ENCODE peak calls at places on chromosomes 3 and 15, in eight cellular contexts. One of them, this sample, is unnamed.
A peak's percentile ranks its signal among the peaks of the same experiment; 100 is the strongest.

GRCh38 chr3:149010504-149010951 is 19.2 kb downstream of the GYG1 start:
- DNase-seq in coronary artery: no peak
- DNase-seq in right atrium auricular region: no peak
- DNase-seq in transverse colon: no peak
- DNase-seq in RWPE1: no peak
- DNase-seq in lower lobe of right lung: no peak
- DNase-seq in lung: no peak
- DNase-seq in tibial nerve: no peak
- DNase-seq in this sample: no peak

GRCh38 chr3:27752926-27753325 is 30.8 kb upstream of the EOMES start:
- DNase-seq in coronary artery: no peak
- DNase-seq in right atrium auricular region: no peak
- DNase-seq in transverse colon: no peak
- DNase-seq in RWPE1: no peak
- DNase-seq in lower lobe of right lung: no peak
- DNase-seq in lung: no peak
- DNase-seq in tibial nerve: no peak
- DNase-seq in this sample: no peak

GRCh38 chr3:61928776-61929175 is 367.4 kb downstream of the PTPRG start:
- DNase-seq in coronary artery: no peak
- DNase-seq in right atrium auricular region: no peak
- DNase-seq in transverse colon: no peak
- DNase-seq in RWPE1: no peak
- DNase-seq in lower lobe of right lung: no peak
- DNase-seq in lung: no peak
- DNase-seq in tibial nerve: no peak
- DNase-seq in this sample: no peak

GRCh38 chr3:65412591-65412990 is 626.1 kb downstream of the MAGI1 start:
- DNase-seq in coronary artery: no peak
- DNase-seq in right atrium auricular region: no peak
- DNase-seq in transverse colon: peak; percentile 87
- DNase-seq in RWPE1: no peak
- DNase-seq in lower lobe of right lung: no peak
- DNase-seq in lung: no peak
- DNase-seq in tibial nerve: peak; percentile 18
- DNase-seq in this sample: peak; percentile 79

GRCh38 chr3:18423401-18424212 is 1.5 kb downstream of the SATB1 start:
- DNase-seq in coronary artery: no peak
- DNase-seq in right atrium auricular region: peak; percentile 73
- DNase-seq in transverse colon: peak; percentile 61
- DNase-seq in RWPE1: no peak
- DNase-seq in lower lobe of right lung: peak; percentile 53
- DNase-seq in lung: no peak
- DNase-seq in tibial nerve: peak; percentile 66
- DNase-seq in this sample: no peak

GRCh38 chr15:100893261-100893963 is 13.8 kb downstream of the ALDH1A3 start:
- DNase-seq in coronary artery: no peak
- DNase-seq in right atrium auricular region: no peak
- DNase-seq in transverse colon: no peak
- DNase-seq in RWPE1: no peak
- DNase-seq in lower lobe of right lung: no peak
- DNase-seq in lung: no peak
- DNase-seq in tibial nerve: no peak
- DNase-seq in this sample: no peak

GRCh38 chr15:95182081-95182480 is 950.7 kb downstream of the MCTP2 start:
- DNase-seq in coronary artery: no peak
- DNase-seq in right atrium auricular region: no peak
- DNase-seq in transverse colon: no peak
- DNase-seq in RWPE1: no peak
- DNase-seq in lower lobe of right lung: no peak
- DNase-seq in lung: no peak
- DNase-seq in tibial nerve: no peak
- DNase-seq in this sample: no peak

GRCh38 chr3:184259878-184260570 is 1.3 kb downstream of the CAMK2N2 start:
- DNase-seq in coronary artery: no peak
- DNase-seq in right atrium auricular region: no peak
- DNase-seq in transverse colon: peak; percentile 19
- DNase-seq in RWPE1: peak; percentile 57
- DNase-seq in lower lobe of right lung: no peak
- DNase-seq in lung: no peak
- DNase-seq in tibial nerve: no peak
- DNase-seq in this sample: peak; percentile 53

GRCh38 chr3:23797490-23797889 is 8.3 kb upstream of the UBE2E1 start:
- DNase-seq in coronary artery: no peak
- DNase-seq in right atrium auricular region: no peak
- DNase-seq in transverse colon: no peak
- DNase-seq in RWPE1: no peak
- DNase-seq in lower lobe of right lung: no peak
- DNase-seq in lung: no peak
- DNase-seq in tibial nerve: no peak
- DNase-seq in this sample: no peak

GRCh38 chr3:14428087-14429067 is 26.0 kb downstream of the SLC6A6 start:
- DNase-seq in coronary artery: no peak
- DNase-seq in right atrium auricular region: no peak
- DNase-seq in transverse colon: no peak
- DNase-seq in RWPE1: no peak
- DNase-seq in lower lobe of right lung: no peak
- DNase-seq in lung: no peak
- DNase-seq in tibial nerve: no peak
- DNase-seq in this sample: no peak

GRCh38 chr3:11391930-11392688 is 119.9 kb downstream of the ATG7 start:
- DNase-seq in coronary artery: no peak
- DNase-seq in right atrium auricular region: no peak
- DNase-seq in transverse colon: no peak
- DNase-seq in RWPE1: peak; percentile 24
- DNase-seq in lower lobe of right lung: no peak
- DNase-seq in lung: no peak
- DNase-seq in tibial nerve: no peak
- DNase-seq in this sample: no peak

GRCh38 chr15:28098360-28098765 is 752 bp downstream of the OCA2 start:
- DNase-seq in coronary artery: no peak
- DNase-seq in right atrium auricular region: peak; percentile 55
- DNase-seq in transverse colon: no peak
- DNase-seq in RWPE1: no peak
- DNase-seq in lower lobe of right lung: no peak
- DNase-seq in lung: no peak
- DNase-seq in tibial nerve: no peak
- DNase-seq in this sample: peak; percentile 8

GRCh38 chr3:50297384-50297775 is 1.8 kb downstream of the HYAL3 start:
- DNase-seq in coronary artery: no peak
- DNase-seq in right atrium auricular region: no peak
- DNase-seq in transverse colon: no peak
- DNase-seq in RWPE1: no peak
- DNase-seq in lower lobe of right lung: no peak
- DNase-seq in lung: no peak
- DNase-seq in tibial nerve: no peak
- DNase-seq in this sample: peak; percentile 53

GRCh38 chr15:25171111-25171811 is 216.5 kb downstream of the SNRPN start:
- DNase-seq in coronary artery: peak; percentile 61
- DNase-seq in right atrium auricular region: peak; percentile 21
- DNase-seq in transverse colon: no peak
- DNase-seq in RWPE1: no peak
- DNase-seq in lower lobe of right lung: peak; percentile 36
- DNase-seq in lung: no peak
- DNase-seq in tibial nerve: no peak
- DNase-seq in this sample: peak; percentile 27

GRCh38 chr3:191412764-191413163 is 48.2 kb upstream of the PYDC2 start:
- DNase-seq in coronary artery: no peak
- DNase-seq in right atrium auricular region: no peak
- DNase-seq in transverse colon: no peak
- DNase-seq in RWPE1: peak; percentile 45
- DNase-seq in lower lobe of right lung: no peak
- DNase-seq in lung: no peak
- DNase-seq in tibial nerve: no peak
- DNase-seq in this sample: no peak

GRCh38 chr3:39202094-39202493 is 9.7 kb upstream of the XIRP1 start:
- DNase-seq in coronary artery: no peak
- DNase-seq in right atrium auricular region: no peak
- DNase-seq in transverse colon: no peak
- DNase-seq in RWPE1: no peak
- DNase-seq in lower lobe of right lung: no peak
- DNase-seq in lung: no peak
- DNase-seq in tibial nerve: no peak
- DNase-seq in this sample: no peak

GRCh38 chr3:99699841-99700240 is 61.4 kb downstream of the COL8A1 start:
- DNase-seq in coronary artery: no peak
- DNase-seq in right atrium auricular region: no peak
- DNase-seq in transverse colon: no peak
- DNase-seq in RWPE1: no peak
- DNase-seq in lower lobe of right lung: no peak
- DNase-seq in lung: no peak
- DNase-seq in tibial nerve: no peak
- DNase-seq in this sample: no peak

GRCh38 chr3:113531826-113532697 is at the start of gene SIDT1:
- DNase-seq in coronary artery: no peak
- DNase-seq in right atrium auricular region: no peak
- DNase-seq in transverse colon: peak; percentile 77
- DNase-seq in RWPE1: no peak
- DNase-seq in lower lobe of right lung: peak; percentile 54
- DNase-seq in lung: peak; percentile 48
- DNase-seq in tibial nerve: no peak
- DNase-seq in this sample: peak; percentile 75

GRCh38 chr3:101509811-101510210 is 3.2 kb downstream of the SENP7 start:
- DNase-seq in coronary artery: no peak
- DNase-seq in right atrium auricular region: no peak
- DNase-seq in transverse colon: no peak
- DNase-seq in RWPE1: peak; percentile 44
- DNase-seq in lower lobe of right lung: no peak
- DNase-seq in lung: no peak
- DNase-seq in tibial nerve: no peak
- DNase-seq in this sample: no peak

GRCh38 chr3:196632033-196632751 is 7.3 kb upstream of the NRROS start:
- DNase-seq in coronary artery: no peak
- DNase-seq in right atrium auricular region: peak; percentile 74
- DNase-seq in transverse colon: peak; percentile 87
- DNase-seq in RWPE1: peak; percentile 82
- DNase-seq in lower lobe of right lung: peak; percentile 94
- DNase-seq in lung: peak; percentile 86
- DNase-seq in tibial nerve: peak; percentile 70
- DNase-seq in this sample: peak; percentile 95

GRCh38 chr3:61877359-61877770 is 316.0 kb downstream of the PTPRG start:
- DNase-seq in coronary artery: no peak
- DNase-seq in right atrium auricular region: no peak
- DNase-seq in transverse colon: no peak
- DNase-seq in RWPE1: no peak
- DNase-seq in lower lobe of right lung: no peak
- DNase-seq in lung: no peak
- DNase-seq in tibial nerve: no peak
- DNase-seq in this sample: no peak

GRCh38 chr3:186529204-186529999 is 14.8 kb downstream of the CRYGS start:
- DNase-seq in coronary artery: no peak
- DNase-seq in right atrium auricular region: no peak
- DNase-seq in transverse colon: no peak
- DNase-seq in RWPE1: no peak
- DNase-seq in lower lobe of right lung: no peak
- DNase-seq in lung: no peak
- DNase-seq in tibial nerve: no peak
- DNase-seq in this sample: peak; percentile 68

GRCh38 chr3:157336252-157337009 is 100.2 kb upstream of the PTX3 start:
- DNase-seq in coronary artery: no peak
- DNase-seq in right atrium auricular region: no peak
- DNase-seq in transverse colon: no peak
- DNase-seq in RWPE1: no peak
- DNase-seq in lower lobe of right lung: no peak
- DNase-seq in lung: no peak
- DNase-seq in tibial nerve: no peak
- DNase-seq in this sample: no peak

GRCh38 chr3:113698891-113699465 is 2.5 kb upstream of the USF3 start:
- DNase-seq in coronary artery: no peak
- DNase-seq in right atrium auricular region: no peak
- DNase-seq in transverse colon: peak; percentile 60
- DNase-seq in RWPE1: peak; percentile 11
- DNase-seq in lower lobe of right lung: peak; percentile 45
- DNase-seq in lung: no peak
- DNase-seq in tibial nerve: no peak
- DNase-seq in this sample: no peak

GRCh38 chr15:80550219-80550909 is 144.7 kb upstream of the ABHD17C start:
- DNase-seq in coronary artery: no peak
- DNase-seq in right atrium auricular region: no peak
- DNase-seq in transverse colon: no peak
- DNase-seq in RWPE1: peak; percentile 35
- DNase-seq in lower lobe of right lung: no peak
- DNase-seq in lung: no peak
- DNase-seq in tibial nerve: no peak
- DNase-seq in this sample: no peak

GRCh38 chr3:58557496-58557895 is 19.7 kb downstream of the FAM107A start:
- DNase-seq in coronary artery: no peak
- DNase-seq in right atrium auricular region: no peak
- DNase-seq in transverse colon: no peak
- DNase-seq in RWPE1: no peak
- DNase-seq in lower lobe of right lung: no peak
- DNase-seq in lung: no peak
- DNase-seq in tibial nerve: no peak
- DNase-seq in this sample: no peak
- H3K27ac ChIP-seq in coronary artery: no peak overlapping the region
- H3K27ac ChIP-seq in right atrium auricular region: no peak overlapping the region
- H3K27ac ChIP-seq in transverse colon: no peak overlapping the region
- H3K27ac ChIP-seq in RWPE1: no peak overlapping the region
- H3K27ac ChIP-seq in lower lobe of right lung: no peak overlapping the region
- H3K27ac ChIP-seq in lung: no peak overlapping the region
- H3K27ac ChIP-seq in tibial nerve: peak overlapping the region; percentile 50
- H3K27ac ChIP-seq in this sample: no peak overlapping the region

GRCh38 chr3:35760147-35760546 is 120.8 kb downstream of the ARPP21 start:
- DNase-seq in coronary artery: no peak
- DNase-seq in right atrium auricular region: no peak
- DNase-seq in transverse colon: no peak
- DNase-seq in RWPE1: no peak
- DNase-seq in lower lobe of right lung: no peak
- DNase-seq in lung: no peak
- DNase-seq in tibial nerve: no peak
- DNase-seq in this sample: no peak
- H3K27ac ChIP-seq in coronary artery: no peak overlapping the region
- H3K27ac ChIP-seq in right atrium auricular region: no peak overlapping the region
- H3K27ac ChIP-seq in transverse colon: no peak overlapping the region
- H3K27ac ChIP-seq in RWPE1: no peak overlapping the region
- H3K27ac ChIP-seq in lower lobe of right lung: no peak overlapping the region
- H3K27ac ChIP-seq in lung: no peak overlapping the region
- H3K27ac ChIP-seq in tibial nerve: no peak overlapping the region
- H3K27ac ChIP-seq in this sample: no peak overlapping the region

GRCh38 chr3:7667774-7668173 is 806.9 kb downstream of the GRM7 start:
- DNase-seq in coronary artery: no peak
- DNase-seq in right atrium auricular region: no peak
- DNase-seq in transverse colon: no peak
- DNase-seq in RWPE1: no peak
- DNase-seq in lower lobe of right lung: no peak
- DNase-seq in lung: no peak
- DNase-seq in tibial nerve: no peak
- DNase-seq in this sample: no peak
- H3K27ac ChIP-seq in coronary artery: no peak overlapping the region
- H3K27ac ChIP-seq in right atrium auricular region: no peak overlapping the region
- H3K27ac ChIP-seq in transverse colon: no peak overlapping the region
- H3K27ac ChIP-seq in RWPE1: no peak overlapping the region
- H3K27ac ChIP-seq in lower lobe of right lung: no peak overlapping the region
- H3K27ac ChIP-seq in lung: no peak overlapping the region
- H3K27ac ChIP-seq in tibial nerve: no peak overlapping the region
- H3K27ac ChIP-seq in this sample: no peak overlapping the region

GRCh38 chr3:41247590-41247989 is 48.3 kb downstream of the CTNNB1 start:
- DNase-seq in coronary artery: no peak
- DNase-seq in right atrium auricular region: no peak
- DNase-seq in transverse colon: no peak
- DNase-seq in RWPE1: no peak
- DNase-seq in lower lobe of right lung: no peak
- DNase-seq in lung: no peak
- DNase-seq in tibial nerve: no peak
- DNase-seq in this sample: no peak
- H3K27ac ChIP-seq in coronary artery: no peak overlapping the region
- H3K27ac ChIP-seq in right atrium auricular region: peak overlapping the region; percentile 23
- H3K27ac ChIP-seq in transverse colon: no peak overlapping the region
- H3K27ac ChIP-seq in RWPE1: no peak overlapping the region
- H3K27ac ChIP-seq in lower lobe of right lung: no peak overlapping the region
- H3K27ac ChIP-seq in lung: no peak overlapping the region
- H3K27ac ChIP-seq in tibial nerve: no peak overlapping the region
- H3K27ac ChIP-seq in this sample: no peak overlapping the region